ENCODE peak calls at places on chromosome 3, in four cellular contexts. One of them, this sample, is unnamed.

GRCh38 chr3:47012342-47013230 is 33.1 kb downstream of the NBEAL2 start:
- DNase-seq in endothelial cell: peak
- DNase-seq in Peyer's patch: no peak
- DNase-seq in neural progenitor cell: no peak
- DNase-seq in this sample: no peak

GRCh38 chr3:102194001-102194400 is 240.8 kb upstream of the ZPLD1 start:
- DNase-seq in neural progenitor cell: no peak
- DNase-seq in endothelial cell: no peak
- DNase-seq in Peyer's patch: no peak
- DNase-seq in this sample: no peak

GRCh38 chr3:170295586-170295985 is 61.9 kb upstream of the SKIL start:
- DNase-seq in endothelial cell: no peak
- DNase-seq in Peyer's patch: no peak
- DNase-seq in neural progenitor cell: no peak
- DNase-seq in this sample: no peak

GRCh38 chr3:109047366-109047765 is 70.6 kb downstream of the MORC1 start:
- DNase-seq in Peyer's patch: no peak
- DNase-seq in endothelial cell: no peak
- DNase-seq in neural progenitor cell: no peak
- DNase-seq in this sample: no peak

GRCh38 chr3:126114406-126115386 is 30.8 kb upstream of the SLC41A3 start:
- DNase-seq in neural progenitor cell: no peak
- DNase-seq in Peyer's patch: no peak
- DNase-seq in endothelial cell: no peak
- DNase-seq in this sample: peak

GRCh38 chr3:30012941-30013543 is 593.4 kb upstream of the TGFBR2 start:
- DNase-seq in neural progenitor cell: peak
- DNase-seq in Peyer's patch: peak
- DNase-seq in endothelial cell: peak
- DNase-seq in this sample: no peak

GRCh38 chr3:98914210-98915080 is 12.9 kb upstream of the DCBLD2 start:
- DNase-seq in neural progenitor cell: no peak
- DNase-seq in Peyer's patch: no peak
- DNase-seq in endothelial cell: no peak
- DNase-seq in this sample: no peak

GRCh38 chr3:107699682-107700081 is 176.9 kb downstream of the BBX start:
- DNase-seq in neural progenitor cell: no peak
- DNase-seq in endothelial cell: no peak
- DNase-seq in Peyer's patch: no peak
- DNase-seq in this sample: no peak

GRCh38 chr3:38573606-38574005 is 75.9 kb downstream of the SCN5A start:
- DNase-seq in neural progenitor cell: no peak
- DNase-seq in endothelial cell: no peak
- DNase-seq in Peyer's patch: no peak
- DNase-seq in this sample: no peak

GRCh38 chr3:195180490-195181106 is 90.4 kb downstream of the XXYLT1 start:
- DNase-seq in Peyer's patch: no peak
- DNase-seq in endothelial cell: peak
- DNase-seq in neural progenitor cell: no peak
- DNase-seq in this sample: no peak

GRCh38 chr3:124395584-124396340 is 334.5 kb upstream of the UMPS start:
- DNase-seq in Peyer's patch: no peak
- DNase-seq in neural progenitor cell: no peak
- DNase-seq in endothelial cell: no peak
- DNase-seq in this sample: no peak

GRCh38 chr3:30073040-30073439 is 533.4 kb upstream of the TGFBR2 start:
- DNase-seq in Peyer's patch: no peak
- DNase-seq in neural progenitor cell: no peak
- DNase-seq in endothelial cell: no peak
- DNase-seq in this sample: no peak

GRCh38 chr3:51637941-51638471 is 33.0 kb upstream of the TEX264 start:
- DNase-seq in endothelial cell: peak
- DNase-seq in neural progenitor cell: peak
- DNase-seq in Peyer's patch: no peak
- DNase-seq in this sample: no peak

GRCh38 chr3:105367063-105367405 is 325 bp downstream of the ALCAM start:
- DNase-seq in neural progenitor cell: peak
- DNase-seq in Peyer's patch: peak
- DNase-seq in endothelial cell: peak
- DNase-seq in this sample: no peak

GRCh38 chr3:126022741-126023359 is 53.9 kb downstream of the ROPN1B start:
- DNase-seq in neural progenitor cell: no peak
- DNase-seq in Peyer's patch: no peak
- DNase-seq in endothelial cell: no peak
- DNase-seq in this sample: no peak

GRCh38 chr3:75262661-75263060 is 401.5 kb upstream of the FRG2C start:
- DNase-seq in Peyer's patch: no peak
- DNase-seq in endothelial cell: no peak
- DNase-seq in neural progenitor cell: no peak
- DNase-seq in this sample: no peak

GRCh38 chr3:165502707-165503106 is 306.5 kb upstream of the SLITRK3 start:
- DNase-seq in neural progenitor cell: peak
- DNase-seq in Peyer's patch: no peak
- DNase-seq in endothelial cell: no peak
- DNase-seq in this sample: no peak

GRCh38 chr3:158789592-158789991 is 12.3 kb upstream of the MFSD1 start:
- DNase-seq in endothelial cell: no peak
- DNase-seq in Peyer's patch: no peak
- DNase-seq in neural progenitor cell: no peak
- DNase-seq in this sample: no peak

GRCh38 chr3:119084371-119085069 is 49.9 kb upstream of the IGSF11 start:
- DNase-seq in neural progenitor cell: no peak
- DNase-seq in endothelial cell: no peak
- DNase-seq in Peyer's patch: no peak
- DNase-seq in this sample: no peak

GRCh38 chr3:186653984-186654383 is 11.8 kb upstream of the HRG start:
- DNase-seq in Peyer's patch: no peak
- DNase-seq in endothelial cell: no peak
- DNase-seq in neural progenitor cell: peak
- DNase-seq in this sample: no peak

GRCh38 chr3:126549861-126550487 is 8.8 kb downstream of the C3orf22 start:
- DNase-seq in Peyer's patch: peak
- DNase-seq in endothelial cell: peak
- DNase-seq in neural progenitor cell: no peak
- DNase-seq in this sample: peak

GRCh38 chr3:159929181-159929893 is 59.3 kb upstream of the IL12A start:
- DNase-seq in neural progenitor cell: no peak
- DNase-seq in Peyer's patch: no peak
- DNase-seq in endothelial cell: peak
- DNase-seq in this sample: no peak

GRCh38 chr3:69565316-69565715 is 173.9 kb upstream of the MITF start:
- DNase-seq in Peyer's patch: no peak
- DNase-seq in neural progenitor cell: no peak
- DNase-seq in endothelial cell: no peak
- DNase-seq in this sample: no peak

GRCh38 chr3:111472556-111472955 is 69.4 kb upstream of the CD96 start:
- DNase-seq in Peyer's patch: no peak
- DNase-seq in endothelial cell: no peak
- DNase-seq in neural progenitor cell: no peak
- DNase-seq in this sample: no peak

GRCh38 chr3:23629181-23629893 is 176.4 kb upstream of the UBE2E1 start:
- DNase-seq in Peyer's patch: no peak
- DNase-seq in endothelial cell: no peak
- DNase-seq in neural progenitor cell: no peak
- DNase-seq in this sample: no peak

GRCh38 chr3:84510007-84510406 is 448.8 kb upstream of the CADM2 start:
- DNase-seq in neural progenitor cell: no peak
- DNase-seq in Peyer's patch: no peak
- DNase-seq in endothelial cell: no peak
- DNase-seq in this sample: no peak

GRCh38 chr3:119257654-119258410 is 17.2 kb upstream of the B4GALT4 start:
- DNase-seq in endothelial cell: no peak
- DNase-seq in Peyer's patch: no peak
- DNase-seq in neural progenitor cell: no peak
- DNase-seq in this sample: no peak

GRCh38 chr3:27723803-27724458 is 1.8 kb upstream of the EOMES start:
- DNase-seq in neural progenitor cell: peak
- DNase-seq in endothelial cell: no peak
- DNase-seq in Peyer's patch: no peak
- DNase-seq in this sample: no peak

GRCh38 chr3:29153811-29154210 is 127.1 kb upstream of the RBMS3 start:
- DNase-seq in Peyer's patch: peak
- DNase-seq in neural progenitor cell: no peak
- DNase-seq in endothelial cell: no peak
- DNase-seq in this sample: no peak

GRCh38 chr3:137990427-137990826 is 19.5 kb upstream of the CLDN18 start:
- DNase-seq in Peyer's patch: no peak
- DNase-seq in endothelial cell: no peak
- DNase-seq in neural progenitor cell: no peak
- DNase-seq in this sample: no peak

GRCh38 chr3:12895391-12896205 is 54.2 kb upstream of the RPL32 start:
- DNase-seq in Peyer's patch: no peak
- DNase-seq in endothelial cell: no peak
- DNase-seq in neural progenitor cell: no peak
- DNase-seq in this sample: no peak

GRCh38 chr3:35908366-35909232 is 269.3 kb downstream of the ARPP21 start:
- DNase-seq in Peyer's patch: peak
- DNase-seq in neural progenitor cell: peak
- DNase-seq in endothelial cell: peak
- DNase-seq in this sample: peak

GRCh38 chr3:176514297-176514696 is 683.0 kb downstream of the TBL1XR1 start:
- DNase-seq in neural progenitor cell: peak
- DNase-seq in Peyer's patch: no peak
- DNase-seq in endothelial cell: peak
- DNase-seq in this sample: no peak

DNA sequence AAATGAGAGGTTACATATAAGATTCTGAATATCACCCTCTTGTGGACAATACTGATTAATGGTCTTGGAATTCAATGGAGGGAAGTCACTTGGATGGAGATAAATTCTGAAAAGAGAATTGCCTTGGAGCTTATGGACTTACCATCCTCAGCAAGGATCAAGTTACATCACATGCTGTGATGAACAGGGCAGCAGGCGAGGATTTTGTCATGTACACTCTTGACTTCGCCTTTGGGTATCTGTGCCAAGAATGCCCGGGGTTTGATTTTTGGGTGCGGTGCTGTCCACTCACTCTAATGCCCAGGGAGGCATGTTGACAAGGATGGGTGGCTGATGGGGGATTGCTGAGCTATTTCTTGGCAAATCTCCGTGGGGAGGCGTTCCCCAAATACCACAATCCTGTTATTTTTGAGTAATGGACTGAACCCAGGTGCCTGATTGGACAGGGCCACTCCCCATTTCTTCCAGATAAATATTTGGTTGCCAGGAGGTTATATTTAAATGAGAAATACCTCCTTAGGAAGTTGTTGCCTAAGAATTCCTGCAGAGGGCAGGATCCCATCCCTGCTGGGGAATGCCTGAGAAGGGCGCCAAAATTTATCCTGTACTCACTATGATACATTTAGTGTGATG is 96.3 kb downstream of the TPRG1 start:
- DNase-seq in endothelial cell: peak
- DNase-seq in neural progenitor cell: peak
- DNase-seq in Peyer's patch: no peak
- DNase-seq in this sample: no peak
- TF ChIP-seq CTCF in endothelial cell: no peak
- TF ChIP-seq CTCF in neural progenitor cell: peak
- TF ChIP-seq CTCF in Peyer's patch: no peak
- TF ChIP-seq CTCF in this sample: no peak

GRCh38 chr3:133962879-133963278 is 66.8 kb downstream of the SLCO2A1 start:
- DNase-seq in endothelial cell: no peak
- DNase-seq in neural progenitor cell: no peak
- DNase-seq in Peyer's patch: no peak
- DNase-seq in this sample: no peak
- TF ChIP-seq CTCF in endothelial cell: no peak
- TF ChIP-seq CTCF in neural progenitor cell: no peak
- TF ChIP-seq CTCF in Peyer's patch: no peak
- TF ChIP-seq CTCF in this sample: no peak

DNA sequence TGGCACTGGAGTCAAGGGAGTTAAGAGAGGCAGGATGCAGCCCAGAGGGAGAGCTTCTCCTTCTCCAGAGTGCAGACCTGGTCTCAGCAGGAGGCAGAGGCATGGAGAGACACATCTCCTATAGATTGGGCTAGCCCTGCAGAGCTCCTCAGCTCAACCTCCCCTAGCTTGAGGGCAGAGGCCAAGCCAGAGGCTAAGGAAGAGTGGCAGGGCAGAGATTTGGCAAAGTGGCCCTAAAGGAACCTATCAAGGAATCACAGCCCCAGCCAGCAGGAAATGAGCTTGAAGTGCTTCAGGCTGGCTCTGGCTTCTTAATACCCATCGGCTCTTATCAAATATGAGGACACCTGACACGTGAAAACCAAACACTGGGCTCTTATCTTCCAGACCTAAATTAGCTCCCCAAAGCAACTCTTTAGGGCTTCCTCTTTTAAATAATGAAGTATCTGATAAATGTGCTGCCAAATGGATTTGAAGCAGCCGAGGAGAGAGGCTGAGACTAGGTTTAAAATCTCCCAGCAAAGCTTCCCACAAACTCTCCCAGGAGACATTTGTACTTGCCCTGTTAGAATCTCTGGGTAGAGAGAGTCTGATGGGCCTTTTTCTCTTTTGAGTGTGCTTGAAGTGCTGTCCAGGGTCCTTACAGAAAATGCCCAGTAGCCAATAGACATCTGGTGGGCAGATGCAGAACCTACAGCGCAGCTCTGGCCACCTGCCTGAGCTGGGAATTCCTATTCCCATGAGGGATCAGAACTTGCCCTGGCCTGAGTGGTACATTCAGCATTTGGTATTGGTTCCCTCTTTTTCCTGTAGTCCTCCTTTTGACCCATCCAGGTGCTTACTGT is 271.4 kb downstream of the CLSTN2 start:
- DNase-seq in neural progenitor cell: peak
- DNase-seq in endothelial cell: peak
- DNase-seq in Peyer's patch: no peak
- DNase-seq in this sample: no peak
- TF ChIP-seq CTCF in neural progenitor cell: peak
- TF ChIP-seq CTCF in endothelial cell: peak
- TF ChIP-seq CTCF in Peyer's patch: no peak
- TF ChIP-seq CTCF in this sample: no peak

GRCh38 chr3:182710557-182711157 is 82.6 kb upstream of the ATP11B start:
- DNase-seq in neural progenitor cell: peak
- DNase-seq in Peyer's patch: no peak
- DNase-seq in endothelial cell: no peak
- DNase-seq in this sample: no peak
- TF ChIP-seq CTCF in neural progenitor cell: peak
- TF ChIP-seq CTCF in Peyer's patch: peak
- TF ChIP-seq CTCF in endothelial cell: peak
- TF ChIP-seq CTCF in this sample: peak

GRCh38 chr3:182028081-182028480 is 316.4 kb downstream of the SOX2 start:
- DNase-seq in Peyer's patch: no peak
- DNase-seq in endothelial cell: no peak
- DNase-seq in neural progenitor cell: no peak
- DNase-seq in this sample: no peak
- TF ChIP-seq CTCF in Peyer's patch: no peak
- TF ChIP-seq CTCF in endothelial cell: no peak
- TF ChIP-seq CTCF in neural progenitor cell: no peak
- TF ChIP-seq CTCF in this sample: no peak

This sample was measured in activated B cell treated with CpG ODN at 0.5 μM for 24 hours.